ENCODE peak calls at places on chromosomes 5 and 9, in five cellular contexts. M is HepG2, R is A549, E is K562, B is GM23338. W is an unnamed sample.

GRCh38 chr5:139422307-139422893 is 16.9 kb downstream of the DNAJC18 start:
- DNase-seq in M (peak), R (peak), E (peak), B (peak), W (no peak)

GRCh38 chr5:6377121-6377520 is 1.2 kb downstream of the MED10 start:
- DNase-seq in M (no peak), R (no peak), E (no peak), B (no peak), W (no peak)

GRCh38 chr9:78921341-78921740 is 624.4 kb downstream of the PSAT1 start:
- DNase-seq in M (no peak), R (peak), E (no peak), B (no peak), W (no peak)

GRCh38 chr9:74876611-74877010 is 11.1 kb downstream of the TRPM6 start:
- DNase-seq in M (no peak), R (no peak), E (no peak), B (no peak), W (no peak)

GRCh38 chr5:887947-888640 is 4.5 kb downstream of the BRD9 start:
- DNase-seq in M (no peak), R (no peak), E (no peak), B (no peak), W (no peak)

GRCh38 chr5:13143630-13144029 is 800.9 kb downstream of the DNAH5 start:
- DNase-seq in M (no peak), R (no peak), E (no peak), B (no peak), W (no peak)

GRCh38 chr5:102130386-102130785 is 165.7 kb downstream of the SLCO4C1 start:
- DNase-seq in M (no peak), R (no peak), E (no peak), B (no peak), W (no peak)

GRCh38 chr5:75566710-75567309 is 44.4 kb upstream of the ANKDD1B start:
- DNase-seq in M (peak), R (peak), E (peak), B (no peak), W (peak)

GRCh38 chr9:136626066-136626725 is 36.5 kb upstream of the EGFL7 start:
- DNase-seq in M (no peak), R (no peak), E (no peak), B (no peak), W (no peak)

GRCh38 chr9:122218885-122219855 is 9.6 kb downstream of the LHX6 start:
- DNase-seq in M (no peak), R (no peak), E (no peak), B (peak), W (no peak)

GRCh38 chr9:107605041-107605440 is 115.5 kb upstream of the KLF4 start:
- DNase-seq in M (no peak), R (no peak), E (no peak), B (no peak), W (no peak)

GRCh38 chr9:134226221-134226930 is 62.0 kb upstream of the RNU6ATAC start:
- DNase-seq in M (peak), R (peak), E (no peak), B (no peak), W (no peak)

GRCh38 chr9:21766096-21766495 is 36.3 kb upstream of the MTAP start:
- DNase-seq in M (peak), R (no peak), E (no peak), B (no peak), W (no peak)

GRCh38 chr5:10913846-10914245 is 152.8 kb upstream of the DAP start:
- DNase-seq in M (peak), R (peak), E (peak), B (no peak), W (no peak)

GRCh38 chr9:136753371-136754058 is 4.5 kb downstream of the LCN8 start:
- DNase-seq in M (no peak), R (no peak), E (no peak), B (no peak), W (no peak)

GRCh38 chr5:73170522-73170921 is 2.5 kb upstream of the TMEM174 start:
- DNase-seq in M (peak), R (peak), E (peak), B (peak), W (no peak)

GRCh38 chr5:32030686-32031478 is 143.2 kb downstream of the GOLPH3 start:
- DNase-seq in M (no peak), R (no peak), E (no peak), B (no peak), W (no peak)

GRCh38 chr5:172113036-172113435 is 75.0 kb downstream of the STK10 start:
- DNase-seq in M (no peak), R (no peak), E (no peak), B (no peak), W (peak)

GRCh38 chr5:134511796-134512660 is 13.4 kb upstream of the JADE2 start:
- DNase-seq in M (peak), R (peak), E (peak), B (peak), W (no peak)

GRCh38 chr5:88236866-88237642 is 31.6 kb downstream of the TMEM161B start:
- DNase-seq in M (no peak), R (no peak), E (no peak), B (no peak), W (no peak)

GRCh38 chr5:159819671-159820411 is 96.4 kb upstream of the ADRA1B start:
- DNase-seq in M (no peak), R (peak), E (no peak), B (no peak), W (no peak)

GRCh38 chr5:64923151-64923685 is 154.5 kb downstream of the CWC27 start:
- DNase-seq in M (no peak), R (no peak), E (no peak), B (peak), W (no peak)

GRCh38 chr5:59418766-59419165 is 474.8 kb downstream of the PDE4D start:
- DNase-seq in M (no peak), R (no peak), E (no peak), B (no peak), W (no peak)

GRCh38 chr5:178766936-178767912 is 36.8 kb upstream of the ZNF354A start:
- DNase-seq in M (no peak), R (no peak), E (no peak), B (peak), W (no peak)

GRCh38 chr9:88085481-88085880 is 52.8 kb downstream of the SPATA31C2 start:
- DNase-seq in M (no peak), R (no peak), E (peak), B (no peak), W (no peak)

GRCh38 chr5:135324897-135325650 is 74.0 kb downstream of the MACROH2A1 start:
- DNase-seq in M (peak), R (no peak), E (no peak), B (no peak), W (no peak)

GRCh38 chr9:116544896-116545295 is 142.2 kb upstream of the TRIM32 start:
- DNase-seq in M (no peak), R (no peak), E (no peak), B (no peak), W (no peak)

GRCh38 chr9:116547729-116548426 is 139.2 kb upstream of the TRIM32 start:
- DNase-seq in M (no peak), R (peak), E (no peak), B (peak), W (no peak)

GRCh38 chr9:116546711-116547581 is 140.2 kb upstream of the TRIM32 start:
- DNase-seq in M (peak), R (peak), E (no peak), B (no peak), W (no peak)

GRCh38 chr9:116541402-116541801 is 145.7 kb upstream of the TRIM32 start:
- DNase-seq in M (no peak), R (no peak), E (no peak), B (no peak), W (no peak)

DNA sequence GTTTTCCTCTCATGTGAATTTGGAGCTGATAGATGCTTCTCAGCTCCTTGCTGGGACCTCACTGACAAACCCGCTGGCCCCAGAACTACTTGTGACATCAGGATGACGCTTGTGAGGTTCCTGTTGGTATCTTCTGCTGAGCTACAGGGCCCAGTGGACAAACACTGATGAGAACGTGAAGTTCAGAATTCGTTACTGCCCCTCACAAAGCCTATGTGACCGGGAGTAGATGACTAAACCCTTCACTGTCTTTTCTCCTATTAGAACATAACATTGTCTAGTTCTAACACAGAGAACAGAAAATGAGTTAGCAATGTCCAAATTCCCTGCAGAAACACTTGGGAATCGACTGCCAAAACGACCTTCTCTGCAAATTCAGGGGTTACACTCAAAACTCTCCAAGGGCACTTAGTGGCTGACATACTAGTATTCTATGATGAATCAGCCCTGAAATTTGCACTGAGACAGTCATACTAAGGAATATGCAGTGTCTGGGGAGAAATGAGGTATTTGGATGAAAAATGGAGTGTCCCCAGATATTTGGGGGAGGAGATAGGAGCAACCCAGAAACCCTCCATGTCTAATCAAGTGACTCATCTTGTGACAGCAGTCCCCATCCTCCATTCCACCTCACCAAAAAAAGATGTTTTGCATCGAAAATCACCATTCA is 143.2 kb upstream of the TRIM32 start:
- DNase-seq in M (no peak), R (no peak), E (no peak), B (no peak), W (no peak)
- TF ChIP-seq JUNB in M (no peak), R (no peak), E (no peak), B (no peak), W (no peak)

DNA sequence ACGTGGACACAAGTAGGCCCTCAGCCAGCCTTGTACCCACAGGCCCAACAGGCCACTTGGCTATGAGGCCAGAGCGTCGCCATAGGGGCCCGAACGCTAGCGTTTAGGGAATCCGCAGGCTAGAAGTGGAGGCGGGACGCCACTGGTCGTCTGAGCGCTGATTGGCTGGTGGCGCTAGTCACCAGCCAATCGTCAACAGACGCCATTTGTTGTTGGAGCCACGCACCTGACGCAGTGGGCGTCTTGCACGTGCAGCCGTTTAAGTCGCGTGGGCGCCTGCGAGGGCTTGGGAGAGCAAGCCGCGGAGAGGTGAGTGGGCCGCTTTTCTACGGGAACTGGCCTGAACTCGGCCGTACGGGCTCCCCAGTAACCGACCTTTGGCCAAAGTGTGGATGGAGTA is at the start of gene DDX4:
- DNase-seq in M (no peak), R (no peak), E (no peak), B (peak), W (no peak)
- TF ChIP-seq JUNB in M (no peak), R (no peak), E (no peak), B (no peak), W (no peak)

GRCh38 chr5:143826909-143827514 is 15.1 kb downstream of the HMHB1 start:
- DNase-seq in M (no peak), R (peak), E (no peak), B (no peak), W (peak)
- TF ChIP-seq JUNB in M (no peak), R (peak), E (no peak), B (no peak), W (peak)

GRCh38 chr5:177496111-177497010 is 1.0 kb downstream of the PDLIM7 start:
- DNase-seq in M (peak), R (peak), E (peak), B (peak), W (no peak)

GRCh38 chr5:177499842-177500241 is 2.4 kb upstream of the PDLIM7 start:
- DNase-seq in M (no peak), R (no peak), E (no peak), B (no peak), W (no peak)

GRCh38 chr5:177497297-177498012 is at the start of gene PDLIM7:
- DNase-seq in M (peak), R (peak), E (peak), B (peak), W (peak)

GRCh38 chr5:177497011-177497296 is 450 bp downstream of the PDLIM7 start:
- DNase-seq in M (no peak), R (no peak), E (peak), B (no peak), W (no peak)

GRCh38 chr5:177498013-177498847 is 826 bp upstream of the PDLIM7 start:
- DNase-seq in M (peak), R (no peak), E (peak), B (peak), W (no peak)
- TF ChIP-seq JUNB in M (no peak), R (no peak), E (no peak), B (no peak), W (no peak)